ENCODE peak calls at places on chromosomes 7 and 10, in ten cellular contexts. I is K562, F is neural progenitor cell, E is DND-41, G is GM23248, J is HCT116, M is mesenchymal stem cell, Z is fibroblast of lung, R is SK-N-SH, L is neuronal stem cell. D is an unnamed sample. For H3K4me1, the result is how much of the 10 kb centered on the place peaks cover.

GRCh38 chr7:128458956-128459355 is 3.3 kb downstream of the HILPDA start:
- DNase-seq in I (no peak), F (no peak), E (no peak), G (no peak), J (no peak), M (no peak), Z (peak), R (no peak), L (no peak), D (no peak)

GRCh38 chr7:9945882-9946281 is 1027.8 kb upstream of the PHF14 start:
- DNase-seq in I (no peak), F (no peak), E (no peak), G (no peak), J (no peak), M (peak), Z (peak), R (no peak), L (no peak), D (no peak)

GRCh38 chr7:120996333-120996982 is 7.9 kb downstream of the CPED1 start:
- DNase-seq in I (peak), F (no peak), E (peak), G (peak), J (no peak), M (peak), Z (peak), R (no peak), L (no peak), D (peak)

GRCh38 chr10:24459836-24460235 is 250.9 kb downstream of the KIAA1217 start:
- DNase-seq in I (no peak), F (no peak), E (no peak), G (no peak), J (no peak), M (no peak), Z (no peak), R (no peak), L (no peak), D (no peak)

GRCh38 chr7:74215921-74216320 is 6.1 kb downstream of the LAT2 start:
- DNase-seq in I (no peak), F (no peak), E (no peak), G (no peak), J (no peak), M (no peak), Z (no peak), R (no peak), L (no peak), D (no peak)

GRCh38 chr10:10996966-10997620 is 20.6 kb upstream of the CELF2 start:
- DNase-seq in I (no peak), F (no peak), E (no peak), G (peak), J (no peak), M (no peak), Z (no peak), R (no peak), L (no peak), D (no peak)

GRCh38 chr7:123769371-123769770 is 20.6 kb upstream of the WASL start:
- DNase-seq in I (no peak), F (no peak), E (no peak), G (peak), J (peak), M (no peak), Z (peak), R (no peak), L (no peak), D (no peak)

GRCh38 chr10:126247454-126247975 is 140.8 kb downstream of the ADAM12 start:
- DNase-seq in I (no peak), F (no peak), E (no peak), G (peak), J (no peak), M (peak), Z (peak), R (no peak), L (no peak), D (no peak)

GRCh38 chr10:131199646-131200045 is 111.9 kb downstream of the TCERG1L start:
- DNase-seq in I (no peak), F (peak), E (no peak), G (no peak), J (no peak), M (no peak), Z (no peak), R (no peak), L (no peak), D (no peak)

GRCh38 chr7:11950281-11950680 is 118.3 kb upstream of the THSD7A start:
- DNase-seq in I (no peak), F (no peak), E (no peak), G (no peak), J (no peak), M (no peak), Z (no peak), R (no peak), L (no peak), D (no peak)

GRCh38 chr10:124132306-124132705 is 38.9 kb upstream of the CHST15 start:
- DNase-seq in I (no peak), F (no peak), E (no peak), G (no peak), J (no peak), M (no peak), Z (no peak), R (no peak), L (no peak), D (no peak)

GRCh38 chr7:147818338-147818737 is 772.2 kb upstream of the C7orf33 start:
- DNase-seq in I (no peak), F (no peak), E (no peak), G (no peak), J (no peak), M (no peak), Z (no peak), R (no peak), L (no peak), D (no peak)

GRCh38 chr10:49740346-49741107 is 21.6 kb downstream of the OGDHL start:
- DNase-seq in I (no peak), F (no peak), E (no peak), G (no peak), J (no peak), M (no peak), Z (no peak), R (peak), L (no peak), D (no peak)

GRCh38 chr10:12482586-12482985 is 133.2 kb downstream of the CAMK1D start:
- DNase-seq in I (no peak), F (peak), E (no peak), G (no peak), J (no peak), M (no peak), Z (no peak), R (no peak), L (no peak), D (no peak)

GRCh38 chr10:114623661-114624294 is 34.3 kb downstream of the ABLIM1 start:
- DNase-seq in I (no peak), F (no peak), E (no peak), G (peak), J (peak), M (peak), Z (peak), R (no peak), L (no peak), D (no peak)

GRCh38 chr10:118395919-118396318 is 53.8 kb upstream of the FAM204A start:
- DNase-seq in I (no peak), F (no peak), E (no peak), G (no peak), J (no peak), M (no peak), Z (no peak), R (no peak), L (no peak), D (no peak)

GRCh38 chr10:60781678-60782077 is 3.4 kb downstream of the CDK1 start:
- DNase-seq in I (peak), F (no peak), E (no peak), G (no peak), J (no peak), M (no peak), Z (peak), R (peak), L (no peak), D (no peak)
- H2AFZ ChIP-seq in I (no peak), F (no peak), E (no peak), G (peak), J (no peak), M (no peak), Z (peak), R (peak), L (no peak), D (no peak)

GRCh38 chr10:14548970-14549369 is 218.2 kb upstream of the FRMD4A start:
- DNase-seq in I (no peak), F (no peak), E (no peak), G (no peak), J (no peak), M (no peak), Z (no peak), R (no peak), L (no peak), D (no peak)
- H3K9ac ChIP-seq in I (no peak), F (no peak), E (no peak), G (no peak), J (no peak), M (peak), Z (no peak), R (no peak), L (no peak), D (no peak)

GRCh38 chr7:131077735-131078134 is 249.9 kb upstream of the MKLN1 start:
- DNase-seq in I (no peak), F (no peak), E (no peak), G (no peak), J (no peak), M (no peak), Z (no peak), R (no peak), L (no peak), D (no peak)
- H3K4me1 ChIP-seq in I (under half), F (under half), E (under half), G (half or more), J (under half), M (under half), Z (under half), R (under half), L (under half), D (under half)

DNA sequence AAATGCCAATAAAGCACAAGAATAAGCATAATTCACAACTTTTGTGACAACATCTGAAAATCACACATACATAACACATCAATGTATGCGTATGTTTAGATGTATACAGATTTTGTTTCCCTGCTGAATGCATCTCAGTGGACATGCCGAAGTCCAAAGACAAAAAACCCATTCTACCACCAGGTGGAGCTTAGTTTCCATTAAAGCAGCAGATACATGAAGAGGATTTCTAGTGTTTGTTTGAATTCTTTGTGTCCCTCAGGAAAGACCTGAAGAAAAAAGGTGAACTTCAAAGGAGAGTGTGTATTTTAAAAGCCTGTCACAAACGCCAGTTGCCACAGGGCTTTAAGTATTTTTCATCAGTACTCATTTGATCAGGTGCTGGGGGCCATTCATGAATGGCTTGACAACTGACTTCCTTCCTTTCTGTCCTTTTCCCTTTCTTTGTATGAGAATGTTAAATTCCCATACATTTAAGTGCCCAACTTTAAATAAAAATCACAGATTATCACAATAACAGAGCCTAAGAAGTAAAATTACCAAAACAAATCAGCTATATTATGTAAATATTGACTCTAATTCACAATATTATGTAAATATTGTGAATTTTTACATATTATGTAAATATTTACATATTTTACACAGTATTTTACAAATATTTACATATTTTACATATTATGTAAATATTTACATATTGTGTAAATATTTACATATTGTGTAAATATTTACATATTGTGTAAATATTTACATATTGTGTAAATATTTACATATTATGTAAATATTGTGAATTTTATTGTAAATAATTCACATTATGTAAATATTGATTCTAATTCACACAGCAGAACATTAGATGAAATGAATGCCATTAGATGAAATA is 343.0 kb downstream of the CRPPA start:
- DNase-seq in I (peak), F (peak), E (peak), G (peak), J (peak), M (peak), Z (peak), R (peak), L (peak), D (peak)
- H2AFZ ChIP-seq in I (peak), F (peak), E (no peak), G (peak), J (peak), M (no peak), Z (no peak), R (no peak), L (peak), D (no peak)

GRCh38 chr10:28449382-28449781 is 83.5 kb upstream of the WAC start:
- DNase-seq in I (no peak), F (no peak), E (no peak), G (no peak), J (no peak), M (no peak), Z (no peak), R (peak), L (no peak), D (no peak)
- H3K9ac ChIP-seq in I (no peak), F (no peak), E (no peak), G (no peak), J (no peak), M (no peak), Z (no peak), R (no peak), L (no peak), D (no peak)

GRCh38 chr7:107949443-107949935 is 53.5 kb downstream of the LAMB1 start:
- DNase-seq in I (no peak), F (no peak), E (no peak), G (no peak), J (no peak), M (no peak), Z (no peak), R (no peak), L (no peak), D (no peak)
- H3K4me1 ChIP-seq in I (under half), F (under half), E (under half), G (half or more), J (under half), M (under half), Z (half or more), R (half or more), L (under half), D (under half)

DNA sequence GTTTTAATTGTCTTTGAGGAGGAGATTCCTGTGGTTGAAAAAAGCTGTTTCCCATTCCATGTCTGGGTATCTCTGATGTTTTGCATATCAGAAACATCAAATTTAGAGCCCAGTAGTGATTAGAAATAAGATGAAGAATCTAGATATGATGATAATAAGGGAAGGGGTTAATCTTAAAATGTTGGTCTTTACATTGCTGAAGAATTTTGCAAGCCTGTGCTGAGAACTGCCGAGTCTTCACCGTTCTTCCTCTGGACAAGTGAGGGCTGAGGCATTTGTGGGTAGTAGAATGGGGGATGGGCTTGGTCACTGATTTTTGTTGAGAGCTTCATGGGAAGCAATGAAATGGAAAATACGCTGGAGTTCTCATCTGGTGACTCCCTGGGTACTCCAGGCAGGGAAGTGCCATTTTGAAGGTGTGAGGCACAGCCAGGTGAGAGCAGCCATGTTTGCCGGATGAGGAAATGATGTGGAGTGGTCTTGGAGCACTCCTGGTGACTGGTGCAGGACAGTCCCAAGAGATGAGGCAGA is 10.2 kb downstream of the TCF7L2 start:
- DNase-seq in I (no peak), F (no peak), E (no peak), G (peak), J (no peak), M (peak), Z (no peak), R (no peak), L (no peak), D (no peak)
- H2AFZ ChIP-seq in I (no peak), F (no peak), E (no peak), G (no peak), J (no peak), M (no peak), Z (no peak), R (no peak), L (no peak), D (no peak)

DNA sequence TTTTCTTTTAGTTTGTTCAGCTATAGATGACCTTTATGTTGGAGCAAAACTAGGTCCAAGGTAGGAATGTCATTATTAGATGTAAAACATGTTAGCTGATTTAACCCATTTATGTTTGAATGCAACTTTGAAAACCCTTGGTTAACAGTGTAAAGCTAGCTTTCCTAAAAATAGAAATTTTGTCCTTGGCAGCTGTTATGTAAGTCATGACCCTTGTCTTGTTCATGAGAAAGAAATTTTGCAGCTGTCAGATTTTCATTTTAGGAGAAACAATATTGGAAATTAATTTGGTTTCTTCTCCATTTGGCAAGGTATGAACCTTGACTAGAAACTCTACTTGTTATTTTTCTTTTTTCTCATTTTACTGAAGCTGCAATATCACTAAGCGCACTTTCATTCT is 23.9 kb upstream of the CCAR1 start:
- DNase-seq in I (no peak), F (no peak), E (no peak), G (no peak), J (no peak), M (no peak), Z (peak), R (no peak), L (no peak), D (no peak)
- H3K9ac ChIP-seq in I (no peak), F (no peak), E (no peak), G (no peak), J (no peak), M (no peak), Z (no peak), R (no peak), L (no peak), D (no peak)

GRCh38 chr7:151345576-151345975 is 4.0 kb downstream of the NUB1 start:
- DNase-seq in I (no peak), F (no peak), E (no peak), G (no peak), J (no peak), M (no peak), Z (no peak), R (no peak), L (no peak), D (no peak)
- H3K4me1 ChIP-seq in I (under half), F (under half), E (under half), G (under half), J (under half), M (under half), Z (under half), R (under half), L (under half), D (under half)

DNA sequence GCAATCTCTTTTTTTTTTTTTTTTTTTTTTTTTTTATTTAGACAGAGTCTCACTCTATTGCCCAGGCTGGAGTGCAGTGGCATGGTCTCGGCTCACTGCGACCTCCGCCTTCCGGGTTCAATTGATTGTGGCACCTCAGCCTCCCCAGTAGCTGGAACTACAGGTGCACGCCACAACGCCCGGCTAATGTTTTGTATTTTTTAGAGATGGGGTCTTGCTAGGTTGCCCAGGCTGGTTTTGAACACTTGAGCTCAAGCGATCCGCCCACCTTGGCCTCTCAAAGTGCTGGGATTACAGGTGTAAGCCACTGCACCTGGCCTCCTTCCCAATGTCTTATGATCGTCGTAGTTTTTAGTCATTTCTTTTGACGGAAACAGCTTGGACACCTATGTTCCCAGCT is 6.6 kb upstream of the ZNF853 start:
- DNase-seq in I (no peak), F (no peak), E (no peak), G (no peak), J (no peak), M (no peak), Z (no peak), R (no peak), L (no peak), D (no peak)
- H2AFZ ChIP-seq in I (no peak), F (no peak), E (no peak), G (no peak), J (no peak), M (no peak), Z (no peak), R (no peak), L (no peak), D (no peak)

D was measured in Karpas-422.